ENCODE peak calls at places on chromosome 15, in six cellular contexts. I, A, T, C, D and U are unnamed samples.

GRCh38 chr15:85000937-85001336 is 19.3 kb downstream of the PDE8A start:
- DNase-seq in I (no peak), A (peak; percentile 41), T (no peak), C (peak; percentile 61), D (no peak), U (no peak)

GRCh38 chr15:75620776-75621536 is 4.6 kb downstream of the SNUPN start:
- DNase-seq in I (no peak), A (peak; percentile 97), T (no peak), C (peak; percentile 94), D (no peak), U (peak; percentile 89)

GRCh38 chr15:28983432-28984311 is 97.9 kb downstream of the APBA2 start:
- DNase-seq in I (peak; percentile 20), A (no peak), T (no peak), C (no peak), D (no peak), U (no peak)

GRCh38 chr15:101088788-101089578 is 162.9 kb downstream of the CHSY1 start:
- DNase-seq in I (peak; percentile 85), A (peak; percentile 64), T (peak; percentile 77), C (peak; percentile 81), D (peak; percentile 13), U (no peak)

GRCh38 chr15:26890451-26890850 is 23.6 kb downstream of the GABRA5 start:
- DNase-seq in I (no peak), A (no peak), T (no peak), C (no peak), D (no peak), U (no peak)

GRCh38 chr15:49876401-49877038 is 242.5 kb downstream of the ATP8B4 start:
- DNase-seq in I (no peak), A (peak; percentile 38), T (no peak), C (peak; percentile 1), D (peak; percentile 14), U (no peak)

GRCh38 chr15:71914092-71914491 is 103.7 kb downstream of the NR2E3 start:
- DNase-seq in I (no peak), A (no peak), T (no peak), C (no peak), D (no peak), U (no peak)

GRCh38 chr15:81380203-81380602 is 6.2 kb upstream of the TMC3 start:
- DNase-seq in I (no peak), A (no peak), T (no peak), C (no peak), D (no peak), U (no peak)

GRCh38 chr15:40928975-40929729 is at the start of gene DLL4:
- DNase-seq in I (peak; percentile 87), A (peak; percentile 50), T (peak; percentile 35), C (peak; percentile 97), D (no peak), U (no peak)